ENCODE peak calls at places on chromosomes 16 and 17, in four cellular contexts. C is LNCaP clone FGC, N is GM12864, Q is left ventricle myocardium inferior. S is an unnamed sample.

GRCh38 chr17:35575759-35576158 is 2.6 kb downstream of the PEX12 start:
- DNase-seq in C (no peak), N (no peak), Q (no peak), S (no peak)

GRCh38 chr17:81132770-81133723 is 32.3 kb upstream of the PVALEF start:
- DNase-seq in C (no peak), N (no peak), Q (no peak), S (no peak)

GRCh38 chr16:79047337-79047736 is 553.2 kb downstream of the MAF start:
- DNase-seq in C (no peak), N (peak; percentile 1), Q (no peak), S (no peak)

GRCh38 chr17:38748329-38749221 is at the start of gene PCGF2:
- DNase-seq in C (peak; percentile 74), N (no peak), Q (peak; percentile 94), S (peak; percentile 76)

GRCh38 chr16:4917117-4917516 is 19.8 kb downstream of the PPL start:
- DNase-seq in C (no peak), N (no peak), Q (no peak), S (no peak)

GRCh38 chr16:20928774-20929411 is 28.3 kb downstream of the LYRM1 start:
- DNase-seq in C (no peak), N (no peak), Q (no peak), S (no peak)

GRCh38 chr17:40107266-40107980 is 7.0 kb upstream of the NR1D1 start:
- DNase-seq in C (no peak), N (no peak), Q (peak; percentile 25), S (no peak)

GRCh38 chr16:55328611-55329569 is 4.9 kb downstream of the IRX6 start:
- DNase-seq in C (no peak), N (no peak), Q (no peak), S (no peak)

GRCh38 chr17:62681939-62682381 is 54.5 kb downstream of the MRC2 start:
- DNase-seq in C (no peak), N (no peak), Q (no peak), S (no peak)

GRCh38 chr17:73591278-73592078 is 52.8 kb downstream of the SDK2 start:
- DNase-seq in C (no peak), N (peak; percentile 25), Q (no peak), S (no peak)

GRCh38 chr16:59478806-59479205 is 744.7 kb upstream of the GOT2 start:
- DNase-seq in C (no peak), N (no peak), Q (no peak), S (no peak)

GRCh38 chr17:58331815-58332719 is 3.5 kb upstream of the TSPOAP1 start:
- DNase-seq in C (no peak), N (peak; percentile 85), Q (peak; percentile 74), S (no peak)

GRCh38 chr16:50407351-50407750 is 38.6 kb upstream of the BRD7 start:
- DNase-seq in C (no peak), N (no peak), Q (no peak), S (no peak)

GRCh38 chr16:52812945-52813556 is 239.6 kb downstream of the CHD9NB start:
- DNase-seq in C (no peak), N (no peak), Q (no peak), S (no peak)

GRCh38 chr17:49742256-49742655 is 21.7 kb downstream of the FAM117A start:
- DNase-seq in C (no peak), N (no peak), Q (no peak), S (no peak)

GRCh38 chr16:81693467-81694303 is 85.4 kb upstream of the PLCG2 start:
- DNase-seq in C (no peak), N (no peak), Q (no peak), S (no peak)

GRCh38 chr16:70634861-70635260 is 11.5 kb upstream of the IL34 start:
- DNase-seq in C (no peak), N (no peak), Q (no peak), S (no peak)

GRCh38 chr17:8965394-8966168 is at the start of gene PIK3R5:
- DNase-seq in C (no peak), N (no peak), Q (peak; percentile 50), S (no peak)

GRCh38 chr16:566475-567361 is at the start of gene NHLRC4:
- DNase-seq in C (no peak), N (peak; percentile 48), Q (peak; percentile 83), S (no peak)

DNA sequence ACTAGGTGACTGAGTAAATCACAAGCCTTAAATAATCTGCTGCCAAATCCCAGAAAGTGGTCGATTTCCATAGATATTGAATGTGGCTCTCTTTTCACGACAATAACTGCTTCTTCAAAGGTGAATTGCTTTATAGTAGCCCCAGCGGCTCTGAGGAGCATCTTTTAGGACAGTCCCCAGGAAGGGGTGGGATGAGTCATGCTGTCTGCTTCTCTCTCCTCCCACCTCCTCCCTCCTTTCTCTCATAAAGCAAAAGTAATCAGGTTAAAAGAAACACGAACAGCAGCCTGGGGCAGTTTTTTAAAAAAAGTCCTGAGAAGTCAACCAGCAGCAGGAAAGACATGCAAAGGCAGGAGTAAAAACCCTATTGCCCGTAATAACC is 1.8 kb downstream of the KIAA0513 start:
- DNase-seq in C (no peak), N (peak; percentile 33), Q (no peak), S (no peak)
- H3K4me3 ChIP-seq in C (no peak overlapping the region), N (no peak overlapping the region), Q (peak overlapping the region; percentile 86), S (peak overlapping the region; percentile 30)

GRCh38 chr16:8113843-8114242 is 476.5 kb downstream of the TMEM114 start:
- DNase-seq in C (no peak), N (no peak), Q (no peak), S (no peak)
- H3K4me3 ChIP-seq in C (no peak overlapping the region), N (no peak overlapping the region), Q (no peak overlapping the region), S (no peak overlapping the region)

DNA sequence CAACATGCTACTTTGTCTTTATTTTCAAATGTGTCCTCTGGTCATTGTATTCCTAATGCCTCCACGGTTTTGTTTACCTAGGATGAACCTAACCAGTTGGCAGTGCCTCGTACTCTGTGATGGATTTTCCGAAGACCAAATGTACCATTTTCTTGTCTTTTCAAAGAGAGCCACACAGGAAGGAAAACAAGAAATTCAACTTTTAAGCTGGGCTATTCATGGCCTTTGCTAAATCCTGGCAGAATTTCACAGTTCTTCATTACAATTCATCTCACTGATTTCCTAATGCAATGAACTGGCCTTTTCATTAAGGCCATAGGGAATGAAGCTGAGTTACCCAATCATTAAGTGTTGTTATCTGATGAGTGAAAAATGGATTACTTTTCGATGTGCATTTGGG is 7.9 kb upstream of the KCNJ16 start:
- DNase-seq in C (no peak), N (no peak), Q (no peak), S (no peak)
- H3K4me3 ChIP-seq in C (no peak overlapping the region), N (no peak overlapping the region), Q (no peak overlapping the region), S (no peak overlapping the region)

DNA sequence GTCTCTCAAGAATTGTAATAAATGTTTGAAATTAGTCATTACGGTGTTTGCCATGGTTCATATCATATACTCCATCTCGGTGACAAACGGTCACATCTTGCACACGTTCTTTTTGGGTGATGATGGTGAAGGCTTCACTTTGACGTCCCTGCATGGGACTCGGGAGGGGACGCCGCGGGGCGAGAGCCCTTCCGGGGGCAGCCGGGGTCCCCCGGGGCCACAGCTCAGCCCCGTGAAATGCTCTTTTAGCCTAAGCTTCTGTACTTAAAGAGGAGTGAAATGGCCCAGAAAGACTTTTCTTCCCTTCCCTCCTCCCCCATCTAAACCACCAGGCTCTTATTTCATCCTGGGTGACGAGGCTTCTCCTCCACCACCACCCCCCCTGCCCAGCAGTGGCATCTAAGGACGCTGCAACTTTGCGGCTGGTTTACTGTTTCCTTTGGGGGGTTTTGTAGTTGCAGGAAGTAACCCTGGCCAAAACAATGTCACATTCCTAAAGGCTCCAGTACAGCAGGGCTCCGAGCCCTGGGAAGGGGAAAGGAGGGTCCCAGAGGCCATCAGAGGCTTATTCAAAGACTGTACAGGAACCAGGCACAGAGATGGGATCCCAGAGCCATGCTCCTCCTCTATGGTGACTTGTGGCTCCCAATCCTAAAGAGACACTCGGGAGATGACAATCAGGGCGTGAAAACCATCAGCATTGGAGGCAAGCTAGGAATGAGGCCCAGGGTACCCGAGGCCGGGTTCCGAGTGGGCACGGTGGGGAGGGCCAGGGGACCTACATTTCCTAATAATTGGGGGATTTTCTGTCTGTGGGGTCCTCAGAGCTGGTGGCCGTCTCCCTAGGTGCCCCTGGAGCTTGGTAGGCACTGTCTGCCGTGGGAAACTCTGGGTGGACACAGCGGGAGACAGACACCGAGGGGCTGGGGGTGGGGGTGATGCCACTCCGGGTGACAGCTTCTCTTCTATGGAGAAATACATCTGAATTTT is 312.8 kb upstream of the TNRC6C start:
- DNase-seq in C (no peak), N (no peak), Q (no peak), S (no peak)
- H3K4me3 ChIP-seq in C (no peak overlapping the region), N (no peak overlapping the region), Q (no peak overlapping the region), S (peak overlapping the region; percentile 52)

GRCh38 chr17:57109393-57110151 is 24.5 kb downstream of the AKAP1 start:
- DNase-seq in C (no peak), N (no peak), Q (peak; percentile 75), S (no peak)
- H3K4me3 ChIP-seq in C (no peak overlapping the region), N (no peak overlapping the region), Q (peak overlapping the region; percentile 17), S (no peak overlapping the region)

GRCh38 chr16:86507173-86508027 is 2.9 kb upstream of the FOXF1 start:
- DNase-seq in C (no peak), N (no peak), Q (no peak), S (no peak)
- H3K4me3 ChIP-seq in C (no peak overlapping the region), N (no peak overlapping the region), Q (peak overlapping the region; percentile 77), S (no peak overlapping the region)

GRCh38 chr17:2852729-2853110 is 56.5 kb downstream of the RAP1GAP2 start:
- DNase-seq in C (no peak), N (no peak), Q (no peak), S (no peak)
- H3K4me3 ChIP-seq in C (no peak overlapping the region), N (no peak overlapping the region), Q (peak overlapping the region; percentile 78), S (no peak overlapping the region)

S was measured in SK-N-MC.